ENCODE peak calls at places on chromosomes 4 and X, in eight cellular contexts. E is lower leg skin; U is astrocyte of the spinal cord; T is fibroblast of mammary gland; Q is mesothelial cell of epicardium; Y is activated CD8-positive, alpha-beta T cell treated with anti-CD3 and anti-CD28 coated beads for 36 hours; F is epithelial cell of esophagus; J is AG10803. K is an unnamed sample.

GRCh38 chr4:39365360-39365759 is 802 bp downstream of the RFC1 start:
- DNase-seq in E (no peak), U (no peak), T (no peak), Q (no peak), Y (no peak), F (no peak), J (no peak), K (no peak)

GRCh38 chr4:139872274-139872673 is 206.7 kb downstream of the MGST2 start:
- DNase-seq in E (no peak), U (peak; percentile 94), T (peak; percentile 96), Q (no peak), Y (no peak), F (peak; percentile 97), J (peak; percentile 94), K (no peak)

GRCh38 chr4:183171484-183172267 is 72.6 kb downstream of the WWC2 start:
- DNase-seq in E (no peak), U (no peak), T (peak; percentile 49), Q (no peak), Y (no peak), F (peak; percentile 21), J (no peak), K (no peak)

GRCh38 chr4:155187989-155188388 is 20.4 kb upstream of the NPY2R start:
- DNase-seq in E (no peak), U (no peak), T (no peak), Q (no peak), Y (no peak), F (no peak), J (no peak), K (no peak)

GRCh38 chrX:53279296-53280237 is 1.8 kb downstream of the IQSEC2 start:
- DNase-seq in E (no peak), U (no peak), T (no peak), Q (no peak), Y (peak; percentile 41), F (no peak), J (no peak), K (no peak)

GRCh38 chrX:97294016-97294415 is 410.3 kb downstream of the RPA4 start:
- DNase-seq in E (no peak), U (no peak), T (no peak), Q (no peak), Y (no peak), F (no peak), J (no peak), K (no peak)

GRCh38 chrX:7614616-7615015 is 228.4 kb upstream of the VCX start:
- DNase-seq in E (no peak), U (no peak), T (no peak), Q (no peak), Y (no peak), F (no peak), J (no peak), K (no peak)

GRCh38 chrX:41100200-41100599 is 15.0 kb downstream of the USP9X start:
- DNase-seq in E (no peak), U (no peak), T (no peak), Q (no peak), Y (no peak), F (peak; percentile 55), J (no peak), K (no peak)

GRCh38 chr4:38266616-38267015 is 306.4 kb downstream of the PTTG2 start:
- DNase-seq in E (no peak), U (peak; percentile 24), T (peak; percentile 32), Q (no peak), Y (peak; percentile 33), F (peak; percentile 73), J (peak; percentile 46), K (no peak)

GRCh38 chr4:143396695-143397094 is 60.0 kb downstream of the GAB1 start:
- DNase-seq in E (no peak), U (no peak), T (no peak), Q (no peak), Y (no peak), F (no peak), J (no peak), K (no peak)

GRCh38 chr4:20624783-20625364 is 75.4 kb upstream of the PACRGL start:
- DNase-seq in E (no peak), U (no peak), T (no peak), Q (no peak), Y (no peak), F (peak; percentile 83), J (peak; percentile 32), K (no peak)

GRCh38 chr4:74770511-74770910 is 23.8 kb downstream of the BTC start:
- DNase-seq in E (no peak), U (no peak), T (no peak), Q (no peak), Y (no peak), F (no peak), J (no peak), K (no peak)

GRCh38 chr4:79588679-79589078 is 180.7 kb upstream of the GK2 start:
- DNase-seq in E (no peak), U (no peak), T (peak; percentile 12), Q (no peak), Y (no peak), F (peak; percentile 64), J (no peak), K (no peak)

GRCh38 chrX:88560673-88561330 is 186.2 kb upstream of the CPXCR1 start:
- DNase-seq in E (no peak), U (no peak), T (no peak), Q (no peak), Y (no peak), F (no peak), J (no peak), K (no peak)

GRCh38 chr4:172147702-172148101 is 334.5 kb downstream of the GALNTL6 start:
- DNase-seq in E (no peak), U (peak; percentile 40), T (peak; percentile 12), Q (no peak), Y (no peak), F (no peak), J (peak; percentile 56), K (no peak)

GRCh38 chr4:2299794-2300193 is 37.9 kb upstream of the MXD4 start:
- DNase-seq in E (no peak), U (no peak), T (no peak), Q (no peak), Y (no peak), F (no peak), J (no peak), K (no peak)

GRCh38 chrX:11893933-11894710 is 136.1 kb downstream of the MSL3 start:
- DNase-seq in E (no peak), U (no peak), T (no peak), Q (no peak), Y (no peak), F (peak; percentile 60), J (no peak), K (no peak)
- TF ChIP-seq CTCF in E (no peak), U (no peak), T (no peak), Q (no peak), Y (no peak), F (no peak), J (no peak), K (no peak)

DNA sequence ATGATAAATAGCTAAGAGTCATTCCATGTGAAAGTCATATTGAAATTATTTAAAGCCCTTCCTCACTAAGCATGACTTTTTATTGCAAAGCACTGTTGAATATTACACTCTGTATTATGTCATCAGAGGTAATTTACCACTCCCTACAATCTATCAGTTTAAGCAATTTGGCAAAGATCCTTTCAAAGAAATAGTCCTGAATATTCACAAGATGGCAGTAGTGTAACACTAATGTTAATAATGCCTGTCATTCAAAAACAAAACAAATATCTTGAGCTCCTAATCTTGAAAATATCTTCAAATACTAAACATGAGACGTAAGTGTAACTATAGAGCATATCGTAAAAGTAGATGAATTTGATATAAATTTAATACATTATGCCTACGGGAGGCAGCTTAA is 208.6 kb upstream of the TECRL start:
- DNase-seq in E (no peak), U (peak; percentile 5), T (peak; percentile 1), Q (no peak), Y (no peak), F (peak; percentile 26), J (no peak), K (no peak)
- TF ChIP-seq CTCF in E (no peak), U (no peak), T (no peak), Q (no peak), Y (no peak), F (no peak), J (no peak), K (no peak)

GRCh38 chr4:13541720-13542576 is 2.4 kb downstream of the NKX3-2 start:
- DNase-seq in E (no peak), U (no peak), T (no peak), Q (no peak), Y (peak; percentile 56), F (peak; percentile 72), J (no peak), K (no peak)
- TF ChIP-seq CTCF in E (no peak), U (peak; percentile 30), T (peak; percentile 15), Q (peak; percentile 26), Y (peak; percentile 27), F (peak; percentile 49), J (peak; percentile 15), K (peak; percentile 14)

GRCh38 chr4:15215118-15215517 is 212.7 kb upstream of the C1QTNF7 start:
- DNase-seq in E (no peak), U (no peak), T (no peak), Q (no peak), Y (no peak), F (no peak), J (no peak), K (no peak)

GRCh38 chr4:15213415-15213814 is 211.1 kb downstream of the CPEB2 start:
- DNase-seq in E (no peak), U (no peak), T (no peak), Q (no peak), Y (no peak), F (no peak), J (peak; percentile 77), K (no peak)
- TF ChIP-seq CTCF in E (no peak), U (no peak), T (no peak), Q (no peak), Y (no peak), F (no peak), J (no peak), K (no peak)

DNA sequence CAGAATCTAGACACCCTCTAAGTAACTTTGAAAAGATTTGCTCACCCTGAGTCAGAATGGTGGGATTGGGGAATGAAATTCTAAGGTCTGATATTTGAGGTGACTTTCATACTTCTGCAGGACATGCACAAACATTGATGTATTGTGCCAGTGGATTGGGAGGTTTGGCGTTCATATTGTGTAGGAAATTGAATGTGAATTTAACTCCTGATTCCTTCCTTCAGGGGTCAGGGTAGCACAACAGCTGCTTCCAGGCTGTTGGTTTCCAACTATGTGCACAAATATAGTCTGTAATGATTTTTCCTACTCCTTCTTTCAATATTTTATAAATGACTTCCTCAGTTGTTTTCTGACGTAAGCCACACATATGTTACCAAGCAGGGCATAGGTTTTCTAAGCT is 3.1 kb downstream of the IL1RAPL1 start:
- DNase-seq in E (no peak), U (no peak), T (no peak), Q (no peak), Y (no peak), F (no peak), J (no peak), K (no peak)
- TF ChIP-seq CTCF in E (no peak), U (peak; percentile 13), T (no peak), Q (no peak), Y (no peak), F (no peak), J (no peak), K (no peak)

K was measured in breast epithelium.